ENCODE peak calls at places on chromosome 6, in ten cellular contexts. T is endothelial cell; F is SW 1271; Z is CD8-positive, alpha-beta memory T cell; A is fibroblast of the aortic adventitia; O is upper lobe of right lung; K is fibroblast of lung; P is WERI-Rb-1; C is lower leg skin; L is psoas muscle. V is an unnamed sample.

GRCh38 chr6:131173680-131174079 is 38.4 kb downstream of the AKAP7 start:
- DNase-seq in T (no peak), F (no peak), Z (no peak), A (peak), O (no peak), K (no peak), P (no peak), C (no peak), L (no peak), V (no peak)

GRCh38 chr6:19333936-19334335 is 503.2 kb upstream of the ID4 start:
- DNase-seq in T (no peak), F (no peak), Z (no peak), A (peak), O (no peak), K (peak), P (no peak), C (no peak), L (no peak), V (no peak)

GRCh38 chr6:139982652-139983051 is 608.2 kb upstream of the CITED2 start:
- DNase-seq in T (no peak), F (no peak), Z (no peak), A (peak), O (no peak), K (peak), P (no peak), C (no peak), L (no peak), V (no peak)

GRCh38 chr6:151502499-151502898 is 8.7 kb downstream of the CCDC170 start:
- DNase-seq in T (no peak), F (no peak), Z (no peak), A (peak), O (no peak), K (peak), P (no peak), C (no peak), L (no peak), V (no peak)

GRCh38 chr6:30615219-30615957 is 1.7 kb downstream of the PPP1R10 start:
- DNase-seq in T (no peak), F (peak), Z (peak), A (peak), O (no peak), K (peak), P (peak), C (peak), L (no peak), V (no peak)

GRCh38 chr6:157855325-157855724 is 32.3 kb downstream of the SNX9 start:
- DNase-seq in T (no peak), F (no peak), Z (no peak), A (no peak), O (no peak), K (no peak), P (no peak), C (no peak), L (no peak), V (no peak)

GRCh38 chr6:118965354-118965753 is 30.4 kb upstream of the MCM9 start:
- DNase-seq in T (no peak), F (no peak), Z (no peak), A (no peak), O (no peak), K (no peak), P (no peak), C (no peak), L (no peak), V (no peak)

GRCh38 chr6:148091394-148091793 is 251.2 kb upstream of the SASH1 start:
- DNase-seq in T (no peak), F (no peak), Z (no peak), A (no peak), O (no peak), K (no peak), P (no peak), C (no peak), L (no peak), V (no peak)

GRCh38 chr6:163260911-163261310 is 153.6 kb upstream of the QKI start:
- DNase-seq in T (no peak), F (no peak), Z (no peak), A (no peak), O (no peak), K (no peak), P (no peak), C (no peak), L (no peak), V (no peak)

GRCh38 chr6:17013701-17014100 is 88.1 kb upstream of the STMND1 start:
- DNase-seq in T (no peak), F (peak), Z (no peak), A (peak), O (no peak), K (peak), P (no peak), C (no peak), L (no peak), V (no peak)

GRCh38 chr6:103191391-103192093 is 1668.2 kb downstream of the HACE1 start:
- DNase-seq in T (no peak), F (no peak), Z (no peak), A (no peak), O (no peak), K (no peak), P (no peak), C (no peak), L (no peak), V (no peak)

GRCh38 chr6:105771313-105771970 is 314.7 kb upstream of the PRDM1 start:
- DNase-seq in T (no peak), F (no peak), Z (no peak), A (peak), O (no peak), K (no peak), P (no peak), C (no peak), L (no peak), V (no peak)

GRCh38 chr6:14758421-14759043 is 487.3 kb upstream of the JARID2 start:
- DNase-seq in T (no peak), F (no peak), Z (no peak), A (no peak), O (no peak), K (no peak), P (no peak), C (no peak), L (no peak), V (peak)

GRCh38 chr6:17666646-17667045 is 40.1 kb downstream of the NUP153 start:
- DNase-seq in T (no peak), F (no peak), Z (no peak), A (no peak), O (no peak), K (no peak), P (no peak), C (no peak), L (no peak), V (no peak)

V was measured in lower lobe of right lung.